ENCODE peak calls at places on chromosomes 12 and 14, in nine cellular contexts. U is HFF-Myc; T is Caco-2; N is choroid plexus epithelial cell; M is tibial nerve; W is lung; I is CD4-positive, alpha-beta memory T cell; K is astrocyte of the cerebellum; G is fibroblast of lung. S is an unnamed sample.

GRCh38 chr12:55687746-55688145 is 20.0 kb downstream of the ITGA7 start:
- DNase-seq in U (no peak), M (no peak), K (no peak), N (no peak), I (no peak), T (no peak), W (no peak), G (peak), S (no peak)

GRCh38 chr12:98423963-98424362 is 91.4 kb upstream of the TMPO start:
- DNase-seq in N (no peak), T (no peak), I (no peak), U (no peak), K (no peak), G (no peak), W (no peak), M (no peak), S (no peak)

GRCh38 chr12:71763682-71764379 is 9.2 kb downstream of the RAB21 start:
- DNase-seq in M (no peak), I (no peak), N (peak), K (no peak), G (peak), U (no peak), W (no peak), T (no peak), S (no peak)

GRCh38 chr12:112684742-112685141 is 106.8 kb upstream of the RPH3A start:
- DNase-seq in M (no peak), W (no peak), T (no peak), I (no peak), G (no peak), U (no peak), N (no peak), K (no peak), S (no peak)

GRCh38 chr12:1213205-1213604 is 222.2 kb downstream of the ERC1 start:
- DNase-seq in G (no peak), M (no peak), W (no peak), K (no peak), U (no peak), N (no peak), T (no peak), I (no peak), S (no peak)

GRCh38 chr12:47741340-47741703 is 16.0 kb upstream of the ENDOU start:
- DNase-seq in G (peak), M (peak), N (no peak), I (peak), W (peak), U (no peak), K (no peak), T (no peak), S (peak)

GRCh38 chr12:57171668-57172067 is 24.2 kb upstream of the LRP1-AS start:
- DNase-seq in G (peak), I (peak), T (no peak), K (no peak), N (peak), U (no peak), W (no peak), M (no peak), S (no peak)

GRCh38 chr14:20714593-20715250 is 26.2 kb downstream of the ANG start:
- DNase-seq in K (peak), M (peak), W (peak), N (peak), I (no peak), G (no peak), T (no peak), U (no peak), S (peak)

GRCh38 chr14:67623114-67623513 is 3.4 kb downstream of the ARG2 start:
- DNase-seq in I (no peak), U (no peak), N (peak), W (no peak), G (peak), T (no peak), M (no peak), K (peak), S (no peak)

GRCh38 chr12:57591567-57592325 is 754 bp downstream of the PIP4K2C start:
- DNase-seq in M (no peak), N (peak), K (no peak), G (peak), U (no peak), I (peak), T (peak), W (peak), S (no peak)

GRCh38 chr12:71721781-71722511 is 32.7 kb upstream of the RAB21 start:
- DNase-seq in T (no peak), W (no peak), I (no peak), M (no peak), G (no peak), K (no peak), N (no peak), U (no peak), S (no peak)

GRCh38 chr12:100364334-100364733 is 7.5 kb downstream of the SLC17A8 start:
- DNase-seq in M (no peak), N (no peak), I (no peak), K (no peak), W (no peak), G (no peak), T (no peak), U (no peak), S (no peak)

GRCh38 chr14:89926709-89927108 is 27.8 kb downstream of the EFCAB11 start:
- DNase-seq in U (no peak), G (peak), T (no peak), M (no peak), W (no peak), I (no peak), K (no peak), N (peak), S (no peak)

GRCh38 chr12:63206908-63207307 is 55.9 kb upstream of the AVPR1A start:
- DNase-seq in U (no peak), N (peak), G (no peak), W (no peak), I (no peak), T (peak), M (peak), K (no peak), S (no peak)

GRCh38 chr14:99684356-99684952 is 356 bp downstream of the CYP46A1 start:
- DNase-seq in G (peak), K (no peak), U (no peak), M (no peak), T (no peak), N (no peak), W (no peak), I (no peak), S (no peak)

GRCh38 chr14:98227000-98227726 is 1044.8 kb downstream of the BCL11B start:
- DNase-seq in W (no peak), K (no peak), M (no peak), I (no peak), T (no peak), N (no peak), U (no peak), G (no peak), S (no peak)

GRCh38 chr12:70415987-70416386 is 49.9 kb downstream of the KCNMB4 start:
- DNase-seq in T (no peak), K (no peak), I (no peak), G (no peak), M (no peak), U (no peak), N (no peak), W (no peak), S (no peak)
- H3K4me3 ChIP-seq in T (no peak), K (no peak), I (no peak), G (no peak), M (no peak), U (no peak), N (no peak), W (no peak), S (no peak)

DNA sequence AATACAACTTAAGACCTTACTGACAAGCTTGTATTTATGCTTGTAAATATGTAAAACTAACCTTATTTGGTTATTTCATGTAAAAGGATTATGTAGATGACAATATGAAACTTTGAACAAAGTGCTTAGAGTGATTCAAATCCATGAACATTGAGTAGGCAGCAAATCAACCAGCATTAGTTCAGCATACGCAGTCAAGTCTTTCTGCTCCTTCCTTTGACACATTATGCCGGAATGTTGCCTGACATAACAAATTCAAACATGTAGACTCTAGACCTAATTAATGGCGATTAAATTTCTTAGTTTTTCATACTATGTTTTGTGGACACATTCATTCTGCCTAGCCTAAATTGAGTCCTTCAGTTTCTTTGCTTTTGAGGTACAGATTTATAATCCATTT is 105.3 kb downstream of the FGD4 start:
- DNase-seq in K (no peak), U (no peak), I (no peak), N (no peak), M (no peak), W (no peak), G (no peak), T (no peak), S (no peak)
- H3K4me3 ChIP-seq in K (no peak), U (peak), I (no peak), N (no peak), M (no peak), W (no peak), G (no peak), T (no peak), S (no peak)

GRCh38 chr14:91363776-91364523 is 53.7 kb downstream of the CCDC88C start:
- DNase-seq in T (no peak), U (no peak), M (no peak), W (no peak), K (no peak), N (no peak), G (no peak), I (no peak), S (no peak)
- H3K4me3 ChIP-seq in T (no peak), U (no peak), M (no peak), W (no peak), K (no peak), N (no peak), G (no peak), I (no peak), S (no peak)

GRCh38 chr14:75123991-75124390 is 2.9 kb downstream of the NEK9 start:
- DNase-seq in N (peak), I (peak), K (peak), G (peak), W (peak), T (no peak), U (peak), M (no peak), S (no peak)
- H3K4me3 ChIP-seq in N (no peak), I (no peak), K (no peak), G (no peak), W (no peak), T (no peak), U (no peak), M (no peak), S (no peak)

GRCh38 chr12:12784911-12785814 is at the start of gene APOLD1:
- DNase-seq in U (no peak), I (no peak), T (no peak), N (peak), G (no peak), M (no peak), W (no peak), K (peak), S (no peak)
- H3K4me3 ChIP-seq in U (peak), I (peak), T (peak), N (peak), G (peak), M (peak), W (no peak), K (peak), S (peak)

GRCh38 chr12:46385439-46385838 is 12.9 kb upstream of the SLC38A2 start:
- DNase-seq in I (no peak), T (peak), G (no peak), M (no peak), N (no peak), W (no peak), U (no peak), K (no peak), S (no peak)

GRCh38 chr12:46387697-46388096 is 15.1 kb upstream of the SLC38A2 start:
- DNase-seq in K (no peak), I (no peak), U (no peak), N (no peak), M (no peak), W (no peak), T (no peak), G (no peak), S (no peak)

GRCh38 chr12:46386360-46386867 is 13.8 kb upstream of the SLC38A2 start:
- DNase-seq in G (peak), I (no peak), W (no peak), M (no peak), T (no peak), K (peak), U (no peak), N (peak), S (no peak)

GRCh38 chr12:46388427-46388992 is 15.9 kb upstream of the SLC38A2 start:
- DNase-seq in N (peak), U (no peak), M (no peak), G (peak), I (no peak), W (no peak), T (no peak), K (no peak), S (no peak)

DNA sequence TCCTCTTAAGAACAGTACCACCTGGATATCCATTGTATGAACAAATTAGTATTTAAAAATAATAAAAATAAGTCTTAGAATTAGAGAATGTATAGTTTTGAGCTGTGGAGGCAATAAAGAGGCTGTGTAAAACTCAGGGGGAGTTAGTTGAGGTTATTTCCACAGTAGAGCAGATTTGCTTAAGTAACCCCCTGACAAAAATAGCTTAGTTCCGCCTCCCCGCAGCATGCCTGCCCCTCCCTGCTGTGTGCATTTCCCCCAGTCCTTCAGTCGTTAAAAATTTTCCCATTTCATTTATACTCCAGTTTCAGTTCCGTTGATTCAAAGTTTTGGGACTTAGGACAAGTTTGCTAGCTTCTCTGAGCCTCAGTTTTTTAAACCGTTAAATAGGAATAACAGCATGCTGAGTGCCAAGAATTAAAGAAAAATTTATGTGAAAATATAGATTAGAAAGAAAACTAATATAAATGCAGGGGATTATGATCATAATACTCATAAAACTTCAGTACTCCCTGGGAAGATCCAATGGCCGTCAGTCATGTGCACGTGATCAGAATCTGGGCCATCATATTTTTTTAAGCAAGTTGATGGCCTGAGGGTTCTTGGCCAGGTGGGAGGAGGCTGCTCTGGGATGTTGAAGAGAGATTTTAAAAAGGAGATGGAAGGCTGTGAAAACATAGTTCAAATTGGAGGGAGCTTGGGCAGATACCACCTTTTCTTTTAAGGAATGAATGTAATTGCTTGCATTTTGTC is 14.5 kb upstream of the SLC38A2 start:
- DNase-seq in T (no peak), K (no peak), M (no peak), G (peak), I (no peak), U (no peak), W (no peak), N (peak), S (no peak)
- H3K4me3 ChIP-seq in T (no peak), K (no peak), M (no peak), G (peak), I (no peak), U (no peak), W (no peak), N (peak), S (no peak)